ENCODE peak calls at places on chromosomes 3 and 15, in six cellular contexts. One of them, this sample, is unnamed.

GRCh38 chr3:134326126-134326525 is 48.1 kb downstream of the AMOTL2 start:
- DNase-seq in adrenal gland: no peak
- DNase-seq in stomach: no peak
- DNase-seq in esophagus squamous epithelium: no peak
- DNase-seq in heart left ventricle: no peak
- DNase-seq in A549: no peak
- DNase-seq in this sample: no peak

GRCh38 chr15:28002136-28002861 is 96.8 kb downstream of the OCA2 start:
- DNase-seq in esophagus squamous epithelium: no peak
- DNase-seq in stomach: no peak
- DNase-seq in adrenal gland: no peak
- DNase-seq in A549: no peak
- DNase-seq in heart left ventricle: no peak
- DNase-seq in this sample: no peak

GRCh38 chr3:151798476-151798875 is 15.4 kb upstream of the AADAC start:
- DNase-seq in heart left ventricle: no peak
- DNase-seq in esophagus squamous epithelium: no peak
- DNase-seq in A549: no peak
- DNase-seq in stomach: no peak
- DNase-seq in adrenal gland: no peak
- DNase-seq in this sample: no peak

GRCh38 chr3:178063475-178063874 is 472.8 kb upstream of the KCNMB2 start:
- DNase-seq in heart left ventricle: no peak
- DNase-seq in esophagus squamous epithelium: no peak
- DNase-seq in adrenal gland: no peak
- DNase-seq in stomach: no peak
- DNase-seq in A549: no peak
- DNase-seq in this sample: no peak

GRCh38 chr3:89375451-89375850 is 268.0 kb downstream of the EPHA3 start:
- DNase-seq in esophagus squamous epithelium: no peak
- DNase-seq in heart left ventricle: no peak
- DNase-seq in A549: no peak
- DNase-seq in stomach: no peak
- DNase-seq in adrenal gland: no peak
- DNase-seq in this sample: no peak

GRCh38 chr3:38834110-38834509 is 18.1 kb upstream of the SCN10A start:
- DNase-seq in heart left ventricle: peak
- DNase-seq in A549: peak
- DNase-seq in esophagus squamous epithelium: no peak
- DNase-seq in stomach: no peak
- DNase-seq in adrenal gland: peak
- DNase-seq in this sample: peak

GRCh38 chr15:79399591-79399990 is 32.5 kb upstream of the MINAR1 start:
- DNase-seq in heart left ventricle: no peak
- DNase-seq in A549: no peak
- DNase-seq in esophagus squamous epithelium: no peak
- DNase-seq in stomach: no peak
- DNase-seq in adrenal gland: no peak
- DNase-seq in this sample: no peak

GRCh38 chr3:194272861-194273266 is 78.3 kb downstream of the CPN2 start:
- DNase-seq in esophagus squamous epithelium: no peak
- DNase-seq in heart left ventricle: no peak
- DNase-seq in adrenal gland: peak
- DNase-seq in A549: no peak
- DNase-seq in stomach: no peak
- DNase-seq in this sample: no peak

GRCh38 chr3:56976666-56977560 is 83.6 kb upstream of the SPATA12 start:
- DNase-seq in A549: no peak
- DNase-seq in esophagus squamous epithelium: no peak
- DNase-seq in heart left ventricle: no peak
- DNase-seq in stomach: no peak
- DNase-seq in adrenal gland: peak
- DNase-seq in this sample: no peak

GRCh38 chr15:32861741-32862140 is 143.9 kb downstream of the GREM1 start:
- DNase-seq in esophagus squamous epithelium: no peak
- DNase-seq in heart left ventricle: no peak
- DNase-seq in adrenal gland: peak
- DNase-seq in stomach: no peak
- DNase-seq in A549: no peak
- DNase-seq in this sample: peak

GRCh38 chr15:95624100-95624499 is 706.4 kb upstream of the NR2F2 start:
- DNase-seq in esophagus squamous epithelium: no peak
- DNase-seq in A549: no peak
- DNase-seq in stomach: no peak
- DNase-seq in adrenal gland: no peak
- DNase-seq in heart left ventricle: no peak
- DNase-seq in this sample: no peak

GRCh38 chr15:74365619-74366445 is 1.6 kb downstream of the CYP11A1 start:
- DNase-seq in stomach: no peak
- DNase-seq in A549: no peak
- DNase-seq in heart left ventricle: peak
- DNase-seq in adrenal gland: peak
- DNase-seq in esophagus squamous epithelium: no peak
- DNase-seq in this sample: no peak

GRCh38 chr15:95799286-95800187 is 531.0 kb upstream of the NR2F2 start:
- DNase-seq in stomach: no peak
- DNase-seq in adrenal gland: no peak
- DNase-seq in heart left ventricle: no peak
- DNase-seq in esophagus squamous epithelium: no peak
- DNase-seq in A549: peak
- DNase-seq in this sample: no peak

GRCh38 chr15:43214169-43214568 is 6.6 kb downstream of the EPB42 start:
- DNase-seq in adrenal gland: no peak
- DNase-seq in stomach: no peak
- DNase-seq in heart left ventricle: no peak
- DNase-seq in esophagus squamous epithelium: no peak
- DNase-seq in A549: no peak
- DNase-seq in this sample: no peak

GRCh38 chr3:116939091-116939490 is 229.5 kb downstream of the TUSC7 start:
- DNase-seq in esophagus squamous epithelium: no peak
- DNase-seq in stomach: no peak
- DNase-seq in heart left ventricle: no peak
- DNase-seq in adrenal gland: no peak
- DNase-seq in A549: no peak
- DNase-seq in this sample: no peak

GRCh38 chr15:37106490-37107001 is 6.2 kb upstream of the MEIS2 start:
- DNase-seq in adrenal gland: peak
- DNase-seq in esophagus squamous epithelium: no peak
- DNase-seq in stomach: no peak
- DNase-seq in A549: no peak
- DNase-seq in heart left ventricle: no peak
- DNase-seq in this sample: no peak

GRCh38 chr15:76208786-76209424 is 102.4 kb downstream of the ETFA start:
- DNase-seq in stomach: peak
- DNase-seq in heart left ventricle: no peak
- DNase-seq in adrenal gland: no peak
- DNase-seq in A549: no peak
- DNase-seq in esophagus squamous epithelium: no peak
- DNase-seq in this sample: no peak

GRCh38 chr15:38945551-38946298 is 381.1 kb upstream of the RASGRP1 start:
- DNase-seq in A549: no peak
- DNase-seq in adrenal gland: no peak
- DNase-seq in esophagus squamous epithelium: no peak
- DNase-seq in heart left ventricle: no peak
- DNase-seq in stomach: no peak
- DNase-seq in this sample: no peak

GRCh38 chr3:3342141-3342540 is 162.7 kb upstream of the CRBN start:
- DNase-seq in heart left ventricle: no peak
- DNase-seq in stomach: no peak
- DNase-seq in adrenal gland: no peak
- DNase-seq in A549: no peak
- DNase-seq in esophagus squamous epithelium: no peak
- DNase-seq in this sample: no peak

GRCh38 chr3:70990723-70991122 is 592.8 kb downstream of the FOXP1 start:
- DNase-seq in adrenal gland: no peak
- DNase-seq in stomach: no peak
- DNase-seq in A549: no peak
- DNase-seq in esophagus squamous epithelium: no peak
- DNase-seq in heart left ventricle: no peak
- DNase-seq in this sample: no peak

GRCh38 chr3:146308222-146308621 is 57.3 kb upstream of the PLSCR4 start:
- DNase-seq in heart left ventricle: no peak
- DNase-seq in A549: no peak
- DNase-seq in adrenal gland: no peak
- DNase-seq in stomach: no peak
- DNase-seq in esophagus squamous epithelium: no peak
- DNase-seq in this sample: no peak

GRCh38 chr3:55704521-55704920 is 217.4 kb upstream of the WNT5A start:
- DNase-seq in stomach: no peak
- DNase-seq in adrenal gland: no peak
- DNase-seq in heart left ventricle: no peak
- DNase-seq in esophagus squamous epithelium: no peak
- DNase-seq in A549: no peak
- DNase-seq in this sample: no peak

GRCh38 chr3:46479696-46480095 is 15.0 kb upstream of the LTF start:
- DNase-seq in esophagus squamous epithelium: no peak
- DNase-seq in stomach: no peak
- DNase-seq in A549: no peak
- DNase-seq in adrenal gland: no peak
- DNase-seq in heart left ventricle: no peak
- DNase-seq in this sample: no peak

DNA sequence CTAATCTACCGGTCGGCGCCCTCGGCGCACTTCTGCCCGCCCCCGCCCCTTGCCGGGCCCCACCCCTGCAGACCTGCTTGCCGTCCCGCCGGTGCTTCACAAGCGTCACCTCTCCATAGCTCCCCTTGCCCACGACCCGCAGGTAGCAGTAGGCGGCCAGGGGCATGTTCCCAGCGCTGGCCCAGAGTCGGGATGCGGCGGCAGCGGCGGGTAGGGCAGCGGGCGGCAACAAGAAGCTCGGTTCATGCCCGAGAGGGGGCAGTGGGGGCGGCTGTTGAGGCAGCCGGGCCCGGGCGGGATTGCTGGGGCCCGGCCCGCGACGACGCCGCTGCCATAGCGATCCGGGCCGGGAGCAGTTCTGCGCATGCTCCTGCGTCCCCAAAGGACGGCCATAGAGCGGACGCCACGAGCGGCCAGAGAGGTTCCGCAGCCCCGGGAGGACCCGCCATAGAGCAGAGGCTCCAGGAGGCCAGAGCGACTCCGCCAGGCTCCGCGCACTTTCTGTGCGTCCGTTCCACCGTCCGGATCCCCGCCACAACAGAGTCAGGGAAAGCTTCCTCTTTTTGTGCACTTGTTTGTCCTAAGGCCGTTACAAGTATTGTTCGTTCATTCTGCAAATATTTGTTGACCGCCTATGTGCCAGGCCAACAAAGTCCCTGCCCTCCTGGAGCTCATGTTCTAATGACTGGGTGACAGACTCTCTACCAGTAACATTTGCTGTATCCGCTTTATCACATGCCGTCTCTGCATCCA is at the start of gene NEK4:
- DNase-seq in heart left ventricle: peak
- DNase-seq in adrenal gland: peak
- DNase-seq in stomach: peak
- DNase-seq in A549: peak
- DNase-seq in esophagus squamous epithelium: peak
- DNase-seq in this sample: peak
- TF ChIP-seq POLR2A in heart left ventricle: no peak
- TF ChIP-seq POLR2A in adrenal gland: peak
- TF ChIP-seq POLR2A in stomach: no peak
- TF ChIP-seq POLR2A in A549: peak
- TF ChIP-seq POLR2A in esophagus squamous epithelium: no peak
- TF ChIP-seq POLR2A in this sample: peak

GRCh38 chr15:59616390-59616789 is 4.8 kb downstream of the GCNT3 start:
- DNase-seq in adrenal gland: no peak
- DNase-seq in esophagus squamous epithelium: no peak
- DNase-seq in heart left ventricle: no peak
- DNase-seq in stomach: no peak
- DNase-seq in A549: no peak
- DNase-seq in this sample: no peak

GRCh38 chr15:59622289-59622688 is 10.7 kb downstream of the GCNT3 start:
- DNase-seq in adrenal gland: no peak
- DNase-seq in heart left ventricle: no peak
- DNase-seq in esophagus squamous epithelium: no peak
- DNase-seq in A549: peak
- DNase-seq in stomach: peak
- DNase-seq in this sample: peak
- TF ChIP-seq CTCF in adrenal gland: no peak
- TF ChIP-seq CTCF in heart left ventricle: no peak
- TF ChIP-seq CTCF in esophagus squamous epithelium: no peak
- TF ChIP-seq CTCF in A549: peak
- TF ChIP-seq CTCF in stomach: peak
- TF ChIP-seq CTCF in this sample: peak

GRCh38 chr3:172150896-172151295 is 111.5 kb downstream of the FNDC3B start:
- DNase-seq in esophagus squamous epithelium: no peak
- DNase-seq in A549: no peak
- DNase-seq in adrenal gland: no peak
- DNase-seq in heart left ventricle: no peak
- DNase-seq in stomach: no peak
- DNase-seq in this sample: no peak

GRCh38 chr3:172152869-172153268 is 113.5 kb downstream of the FNDC3B start:
- DNase-seq in adrenal gland: peak
- DNase-seq in stomach: no peak
- DNase-seq in A549: no peak
- DNase-seq in esophagus squamous epithelium: no peak
- DNase-seq in heart left ventricle: no peak
- DNase-seq in this sample: no peak

GRCh38 chr3:172153335-172153861 is 114.0 kb downstream of the FNDC3B start:
- DNase-seq in esophagus squamous epithelium: peak
- DNase-seq in adrenal gland: peak
- DNase-seq in heart left ventricle: peak
- DNase-seq in A549: peak
- DNase-seq in stomach: peak
- DNase-seq in this sample: peak

GRCh38 chr3:172151610-172152293 is 112.4 kb downstream of the FNDC3B start:
- DNase-seq in stomach: no peak
- DNase-seq in esophagus squamous epithelium: no peak
- DNase-seq in adrenal gland: no peak
- DNase-seq in A549: no peak
- DNase-seq in heart left ventricle: no peak
- DNase-seq in this sample: no peak

GRCh38 chr3:172152294-172152649 is 112.9 kb downstream of the FNDC3B start:
- DNase-seq in A549: no peak
- DNase-seq in adrenal gland: no peak
- DNase-seq in heart left ventricle: no peak
- DNase-seq in stomach: no peak
- DNase-seq in esophagus squamous epithelium: no peak
- DNase-seq in this sample: no peak
- TF ChIP-seq POLR2A in A549: no peak
- TF ChIP-seq POLR2A in adrenal gland: no peak
- TF ChIP-seq POLR2A in heart left ventricle: no peak
- TF ChIP-seq POLR2A in stomach: no peak
- TF ChIP-seq POLR2A in esophagus squamous epithelium: no peak
- TF ChIP-seq POLR2A in this sample: no peak

DNA sequence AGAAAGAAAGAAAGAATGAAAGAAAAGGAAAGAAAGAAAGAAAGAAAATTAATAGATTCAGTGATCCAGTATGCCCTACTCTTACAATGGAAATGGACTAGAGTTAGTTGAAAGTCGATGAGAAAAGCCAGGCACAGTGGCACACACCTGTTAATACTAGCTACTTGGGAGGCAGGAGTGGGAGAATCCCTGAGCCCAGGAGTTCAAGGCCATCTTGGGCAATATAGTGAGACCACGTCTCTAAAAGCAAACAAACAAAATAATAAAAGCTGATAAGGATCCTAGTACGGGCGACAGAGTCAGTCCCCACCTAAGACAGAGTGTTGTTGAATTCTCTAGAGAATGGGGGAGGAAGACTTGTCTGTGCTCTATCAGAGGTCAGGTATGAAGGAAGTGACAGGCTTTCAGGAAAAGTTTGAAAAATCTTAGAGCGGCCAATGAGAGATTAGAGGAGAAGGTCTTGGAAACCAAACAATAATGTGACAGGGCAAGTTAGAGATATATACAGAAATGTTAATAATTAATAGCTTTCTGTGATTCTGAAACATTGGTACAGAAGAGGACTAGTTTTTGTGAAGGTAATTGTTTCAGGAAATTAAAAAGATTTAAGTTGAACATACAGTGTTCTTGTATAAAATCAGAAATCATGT is 117.9 kb upstream of the PTX3 start:
- DNase-seq in stomach: no peak
- DNase-seq in A549: no peak
- DNase-seq in adrenal gland: no peak
- DNase-seq in esophagus squamous epithelium: no peak
- DNase-seq in heart left ventricle: no peak
- DNase-seq in this sample: peak
- TF ChIP-seq CTCF in stomach: no peak
- TF ChIP-seq CTCF in A549: no peak
- TF ChIP-seq CTCF in adrenal gland: no peak
- TF ChIP-seq CTCF in esophagus squamous epithelium: no peak
- TF ChIP-seq CTCF in heart left ventricle: no peak
- TF ChIP-seq CTCF in this sample: no peak